ENCODE peak calls at places on chromosomes 16 and 17, in six cellular contexts. L, V, G, K, R and Y are unnamed samples.

GRCh38 chr16:23570992-23571632 is 13.6 kb downstream of the UBFD1 start:
- DNase-seq in L (no peak), V (peak; percentile 26), G (no peak), K (no peak), R (no peak), Y (no peak)

GRCh38 chr17:17538417-17539391 is 42.5 kb upstream of the RASD1 start:
- DNase-seq in L (peak; percentile 65), V (no peak), G (peak; percentile 6), K (peak; percentile 84), R (peak; percentile 78), Y (no peak)

GRCh38 chr17:18225562-18226283 is at the start of gene LLGL1:
- DNase-seq in L (no peak), V (no peak), G (no peak), K (no peak), R (no peak), Y (no peak)

GRCh38 chr17:64507418-64507766 is 615 bp downstream of the CEP95 start:
- DNase-seq in L (no peak), V (no peak), G (peak; percentile 77), K (no peak), R (no peak), Y (peak; percentile 17)

GRCh38 chr17:75595284-75595918 is 7.8 kb downstream of the MYO15B start:
- DNase-seq in L (no peak), V (no peak), G (no peak), K (no peak), R (no peak), Y (no peak)

GRCh38 chr17:44543213-44543904 is 13.9 kb upstream of the FZD2 start:
- DNase-seq in L (no peak), V (no peak), G (peak; percentile 80), K (no peak), R (no peak), Y (peak; percentile 91)

GRCh38 chr17:53141731-53142130 is 681.0 kb upstream of the KIF2B start:
- DNase-seq in L (no peak), V (no peak), G (no peak), K (no peak), R (no peak), Y (no peak)

GRCh38 chr16:65125871-65126270 is 4.0 kb upstream of the CDH11 start:
- DNase-seq in L (no peak), V (no peak), G (no peak), K (no peak), R (no peak), Y (no peak)

GRCh38 chr16:20940864-20941634 is 40.5 kb downstream of the LYRM1 start:
- DNase-seq in L (no peak), V (no peak), G (no peak), K (no peak), R (no peak), Y (no peak)

GRCh38 chr17:1072551-1072961 is 75.6 kb downstream of the TIMM22 start:
- DNase-seq in L (no peak), V (no peak), G (no peak), K (no peak), R (no peak), Y (no peak)

DNA sequence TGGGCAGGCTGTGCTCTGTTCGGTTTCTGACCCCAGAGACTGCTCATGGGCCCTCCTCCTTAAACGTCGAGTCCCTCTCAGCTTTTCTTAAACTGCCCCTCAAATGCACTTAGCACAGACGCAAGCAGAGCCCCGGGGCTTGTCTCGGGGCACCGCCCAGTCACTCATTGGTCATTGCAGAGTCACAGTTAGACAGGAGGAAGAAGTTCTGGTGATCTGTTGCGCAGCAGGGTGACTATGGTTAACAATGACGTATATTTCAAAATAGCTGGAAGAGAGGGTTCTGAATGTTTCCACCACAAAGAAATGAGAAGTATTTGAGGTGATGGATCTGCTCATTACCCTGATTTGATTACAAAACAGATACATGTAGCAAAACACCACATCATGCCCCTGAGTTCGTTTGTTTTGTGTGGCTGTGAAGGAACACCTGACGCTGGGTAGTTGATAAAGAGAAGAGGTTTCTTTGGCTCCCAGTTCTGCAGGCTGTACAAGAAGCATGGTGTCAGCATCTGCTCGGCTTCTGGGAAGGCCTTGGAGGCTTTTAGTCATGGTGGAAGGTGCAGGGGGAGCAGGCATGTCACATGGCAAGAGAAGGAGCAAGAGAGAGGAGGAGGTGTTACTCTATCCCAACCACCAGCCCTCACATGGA is 387.4 kb downstream of the CPPED1 start:
- DNase-seq in L (no peak), V (no peak), G (no peak), K (no peak), R (no peak), Y (no peak)
- H3K36me3 ChIP-seq in L (no peaks in the 10 kb centered on the region), V (no peaks in the 10 kb centered on the region), G (no peaks in the 10 kb centered on the region), K (no peaks in the 10 kb centered on the region), R (no peaks in the 10 kb centered on the region), Y (no peaks in the 10 kb centered on the region)

DNA sequence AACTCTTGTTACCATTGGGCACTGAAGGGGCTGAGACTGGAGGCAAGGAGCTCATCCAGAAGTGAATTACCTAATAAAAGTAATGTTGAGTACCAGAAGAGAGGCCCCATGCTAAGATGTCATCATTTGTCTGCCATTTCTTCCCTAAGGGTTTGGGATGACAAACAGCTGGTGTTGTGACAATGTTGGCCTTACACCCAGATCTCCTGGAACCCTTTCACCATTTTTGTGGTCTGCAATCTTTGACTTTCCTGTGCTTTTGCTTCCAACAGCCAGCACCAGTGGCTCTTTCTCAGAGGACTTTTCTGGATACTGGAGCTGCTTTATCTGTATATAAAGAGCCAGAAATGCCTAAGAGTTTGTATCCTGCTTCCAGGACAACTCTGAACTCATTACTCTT is 84.1 kb downstream of the SHISA9 start:
- DNase-seq in L (no peak), V (no peak), G (no peak), K (no peak), R (no peak), Y (no peak)
- TF ChIP-seq CTCF in L (no peak), V (no peak), G (no peak), K (no peak), R (no peak), Y (no peak)

GRCh38 chr16:85346404-85347212 is 234.3 kb upstream of the CIBAR2 start:
- DNase-seq in L (no peak), V (no peak), G (no peak), K (no peak), R (no peak), Y (no peak)
- H3K36me3 ChIP-seq in L (no peaks in the 10 kb centered on the region), V (no peaks in the 10 kb centered on the region), G (no peaks in the 10 kb centered on the region), K (no peaks in the 10 kb centered on the region), R (no peaks in the 10 kb centered on the region), Y (no peaks in the 10 kb centered on the region)

GRCh38 chr16:53159781-53160436 is 105.1 kb downstream of the CHD9 start:
- DNase-seq in L (no peak), V (no peak), G (peak; percentile 74), K (no peak), R (no peak), Y (no peak)
- TF ChIP-seq CTCF in L (peak; percentile 70), V (peak; percentile 69), G (peak; percentile 80), K (peak; percentile 28), R (peak; percentile 58), Y (peak; percentile 77)

GRCh38 chr17:70919241-70919640 is 749.9 kb downstream of the KCNJ2 start:
- DNase-seq in L (no peak), V (no peak), G (peak; percentile 15), K (no peak), R (no peak), Y (no peak)

GRCh38 chr17:70916469-70916868 is 747.1 kb downstream of the KCNJ2 start:
- DNase-seq in L (no peak), V (no peak), G (no peak), K (no peak), R (no peak), Y (no peak)

GRCh38 chr17:70924776-70925175 is 755.4 kb downstream of the KCNJ2 start:
- DNase-seq in L (no peak), V (no peak), G (no peak), K (no peak), R (no peak), Y (no peak)

DNA sequence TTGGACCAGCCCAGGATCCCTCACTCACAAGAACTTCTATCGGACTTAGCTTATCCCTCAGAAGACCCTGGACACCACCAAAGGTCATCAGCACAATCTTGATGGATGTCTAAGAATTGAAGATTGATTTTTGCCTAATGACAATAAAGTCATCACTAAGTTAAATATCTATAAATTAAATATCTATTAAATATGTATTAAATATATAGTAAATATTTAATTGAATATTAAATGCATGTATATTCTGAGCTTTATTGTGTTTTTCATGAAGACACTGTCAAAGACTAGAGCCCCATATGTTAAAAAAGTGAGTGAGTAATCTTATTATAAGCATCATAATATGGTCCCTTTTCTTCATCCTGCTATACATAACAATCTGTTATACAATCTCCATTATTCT is 751.1 kb downstream of the KCNJ2 start:
- DNase-seq in L (no peak), V (no peak), G (no peak), K (no peak), R (no peak), Y (no peak)
- H3K36me3 ChIP-seq in L (no peaks in the 10 kb centered on the region), V (no peaks in the 10 kb centered on the region), G (no peaks in the 10 kb centered on the region), K (no peaks in the 10 kb centered on the region), R (no peaks in the 10 kb centered on the region), Y (no peaks in the 10 kb centered on the region)

DNA sequence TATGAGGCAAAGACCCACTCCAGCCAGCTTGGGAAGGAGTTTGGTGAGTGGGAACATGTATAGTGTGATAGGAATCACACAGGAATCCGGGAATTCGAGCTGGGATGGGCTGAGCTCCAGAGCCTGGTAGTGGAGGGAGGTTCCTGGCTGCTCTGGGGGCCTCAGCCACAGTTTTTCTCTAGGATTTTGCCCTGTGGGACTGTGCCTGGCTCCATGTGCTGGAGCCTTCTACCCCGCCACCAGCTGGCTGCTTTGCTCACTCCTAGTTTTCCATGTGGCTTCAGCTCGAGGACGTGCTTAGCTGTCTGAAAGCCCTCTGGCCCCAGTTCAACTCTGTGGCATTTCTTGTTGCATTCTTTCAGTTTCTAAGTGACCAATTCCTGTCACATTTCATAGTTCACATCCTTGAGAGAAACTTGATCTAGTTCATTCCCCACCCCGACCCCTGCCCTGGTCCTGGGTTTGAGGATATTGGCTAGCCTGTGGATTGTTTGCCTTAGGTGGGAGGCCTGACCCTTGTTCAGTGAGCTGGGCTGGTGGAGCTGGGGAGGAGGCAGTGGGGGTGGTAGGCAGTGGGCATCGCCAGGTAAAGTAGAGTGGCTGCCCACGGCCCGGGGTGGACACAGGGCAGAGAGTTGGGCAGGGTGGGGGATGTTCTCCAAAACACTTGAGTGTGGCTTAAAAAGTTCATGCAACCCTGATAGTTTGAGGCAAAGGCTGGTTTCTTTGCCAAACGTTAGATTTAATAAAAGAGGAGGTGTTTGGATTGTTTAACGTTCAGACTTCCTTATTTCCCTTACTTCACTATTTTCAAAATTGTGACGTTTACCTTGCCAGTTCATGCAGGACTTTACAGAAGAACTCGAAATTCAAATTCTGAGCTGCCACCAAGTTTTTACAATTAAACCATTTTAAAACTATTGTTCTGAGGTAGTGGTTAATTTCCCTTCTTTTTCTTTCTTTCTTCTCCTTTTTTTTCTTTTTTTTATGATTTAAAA is 5.2 kb downstream of the SEC14L1 start:
- DNase-seq in L (peak; percentile 67), V (peak; percentile 76), G (peak; percentile 79), K (peak; percentile 88), R (peak; percentile 79), Y (peak; percentile 52)
- TF ChIP-seq CTCF in L (no peak), V (no peak), G (peak; percentile 30), K (no peak), R (peak; percentile 30), Y (peak; percentile 52)